ENCODE peak calls at places on chromosomes 12 and 14, in eight cellular contexts. C, P, E, B, D, N, V and U are unnamed samples.

GRCh38 chr12:50786498-50787231 is 22.8 kb downstream of the ATF1 start:
- DNase-seq in E (no peak), D (no peak), N (no peak), C (no peak), P (peak), B (peak), V (peak), U (peak)

GRCh38 chr12:75259170-75259569 is 49.5 kb upstream of the KCNC2 start:
- DNase-seq in E (no peak), B (no peak), D (no peak), V (no peak), P (no peak), C (no peak), N (no peak), U (peak)

GRCh38 chr14:74959596-74960180 is 4.3 kb upstream of the PGF start:
- DNase-seq in P (no peak), D (no peak), N (no peak), V (no peak), B (no peak), C (no peak), E (no peak), U (no peak)

GRCh38 chr12:79659961-79660431 is 30.8 kb downstream of the PAWR start:
- DNase-seq in N (no peak), D (no peak), P (no peak), E (no peak), B (peak), V (no peak), C (no peak), U (no peak)

GRCh38 chr12:59088673-59089072 is 168.4 kb upstream of the LRIG3 start:
- DNase-seq in N (no peak), C (no peak), B (no peak), P (no peak), V (no peak), E (no peak), D (no peak), U (no peak)

GRCh38 chr12:120175537-120175936 is 19.0 kb downstream of the GCN1 start:
- DNase-seq in N (no peak), C (no peak), B (no peak), P (no peak), D (no peak), E (no peak), V (no peak), U (no peak)

GRCh38 chr12:46177020-46177419 is 91.8 kb downstream of the SLC38A1 start:
- DNase-seq in D (no peak), B (no peak), P (no peak), E (no peak), C (no peak), V (no peak), N (no peak), U (no peak)

GRCh38 chr14:75864352-75864751 is 117.4 kb downstream of the TGFB3 start:
- DNase-seq in B (peak), N (no peak), E (no peak), P (peak), V (peak), C (no peak), D (no peak), U (no peak)

GRCh38 chr12:27785882-27786570 is 6.0 kb upstream of the MANSC4 start:
- DNase-seq in P (peak), C (no peak), N (no peak), E (no peak), V (peak), D (no peak), B (peak), U (no peak)

GRCh38 chr14:92638904-92639303 is 109.5 kb downstream of the LGMN start:
- DNase-seq in E (no peak), V (no peak), N (no peak), B (no peak), D (no peak), P (no peak), C (no peak), U (no peak)

GRCh38 chr12:48441122-48441521 is 31.2 kb upstream of the ANP32D start:
- DNase-seq in D (no peak), B (peak), P (no peak), V (no peak), C (no peak), E (no peak), N (no peak), U (peak)

GRCh38 chr12:48447755-48448154 is 24.6 kb upstream of the ANP32D start:
- DNase-seq in B (no peak), E (no peak), C (no peak), D (no peak), V (no peak), P (no peak), N (no peak), U (no peak)

GRCh38 chr12:10052111-10052913 is 21.8 kb downstream of the CLEC9A start:
- DNase-seq in P (no peak), N (no peak), D (no peak), B (no peak), E (no peak), V (no peak), C (no peak), U (no peak)

GRCh38 chr12:108854453-108855283 is 2.7 kb downstream of the SSH1 start:
- DNase-seq in E (peak), D (no peak), B (peak), P (peak), V (peak), N (no peak), C (no peak), U (no peak)

GRCh38 chr12:129552996-129553750 is 350.7 kb downstream of the TMEM132D start:
- DNase-seq in V (no peak), C (no peak), P (no peak), E (no peak), B (peak), D (no peak), N (no peak), U (no peak)

GRCh38 chr12:122203968-122204828 is 689 bp downstream of the B3GNT4 start:
- DNase-seq in P (no peak), N (peak), C (no peak), V (peak), D (peak), B (no peak), E (no peak), U (no peak)

GRCh38 chr12:88993655-88994054 is 358.6 kb downstream of the DUSP6 start:
- DNase-seq in C (no peak), B (peak), V (peak), E (no peak), N (peak), P (peak), D (no peak), U (peak)

GRCh38 chr12:80892597-80893445 is 44.9 kb downstream of the LIN7A start:
- DNase-seq in E (no peak), P (no peak), B (no peak), D (no peak), N (no peak), C (no peak), V (peak), U (peak)

GRCh38 chr14:102184678-102185040 is 45.0 kb downstream of the WDR20 start:
- DNase-seq in N (peak), C (no peak), P (no peak), E (no peak), B (no peak), D (no peak), V (no peak), U (no peak)

GRCh38 chr14:70642313-70643235 is 858 bp downstream of the TTC9 start:
- DNase-seq in V (peak), D (peak), E (peak), B (no peak), N (peak), P (no peak), C (no peak), U (no peak)

GRCh38 chr12:26938660-26939185 is 453 bp downstream of the FGFR1OP2 start:
- DNase-seq in P (no peak), D (peak), V (peak), N (no peak), C (peak), B (no peak), E (peak), U (no peak)

GRCh38 chr12:124196236-124196635 is 98.7 kb upstream of the RFLNA start:
- DNase-seq in P (no peak), V (no peak), N (no peak), E (no peak), C (no peak), B (no peak), D (no peak), U (no peak)

GRCh38 chr12:76623929-76624328 is 64.4 kb upstream of the OSBPL8 start:
- DNase-seq in E (no peak), D (no peak), N (no peak), P (no peak), B (peak), V (peak), C (no peak), U (no peak)

GRCh38 chr14:70086685-70087379 is 101.9 kb downstream of the SLC8A3 start:
- DNase-seq in D (peak), C (peak), P (peak), V (peak), B (peak), E (peak), N (peak), U (peak)

GRCh38 chr12:90013409-90013808 is 304.8 kb upstream of the ATP2B1 start:
- DNase-seq in D (no peak), E (no peak), V (no peak), N (no peak), C (no peak), P (no peak), B (no peak), U (no peak)

GRCh38 chr14:95910628-95911027 is 34.0 kb downstream of the TUNAR start:
- DNase-seq in V (no peak), P (no peak), C (no peak), B (no peak), E (no peak), D (no peak), N (no peak), U (no peak)

GRCh38 chr12:105878964-105879363 is 259.8 kb downstream of the NUAK1 start:
- DNase-seq in E (no peak), N (no peak), P (no peak), D (no peak), B (peak), V (no peak), C (no peak), U (no peak)

GRCh38 chr12:43291516-43291915 is 260.5 kb downstream of the ADAMTS20 start:
- DNase-seq in V (peak), B (peak), P (peak), D (no peak), C (no peak), E (no peak), N (no peak), U (no peak)

GRCh38 chr14:84535491-84535890 is 994.5 kb upstream of the FLRT2 start:
- DNase-seq in B (peak), D (no peak), V (peak), N (no peak), E (no peak), C (no peak), P (no peak), U (no peak)

GRCh38 chr12:112992541-112993398 is 14.5 kb downstream of the OAS2 start:
- DNase-seq in E (peak), C (peak), P (peak), D (peak), V (peak), B (peak), N (peak), U (peak)

GRCh38 chr14:52974406-52974805 is 23.6 kb upstream of the FERMT2 start:
- DNase-seq in B (peak), N (no peak), V (peak), C (no peak), E (no peak), D (no peak), P (no peak), U (no peak)

GRCh38 chr12:130070017-130070653 is 92.1 kb upstream of the FZD10 start:
- DNase-seq in E (no peak), B (no peak), P (no peak), C (peak), D (no peak), V (no peak), N (peak), U (no peak)

GRCh38 chr14:54778618-54779017 is 124.0 kb downstream of the GCH1 start:
- DNase-seq in B (no peak), V (no peak), C (no peak), N (no peak), E (no peak), D (peak), P (no peak), U (no peak)

GRCh38 chr14:100994082-100994481 is 90.6 kb upstream of the RTL1 start:
- DNase-seq in B (peak), V (no peak), P (no peak), C (no peak), E (no peak), N (no peak), D (no peak), U (no peak)

GRCh38 chr12:67926063-67926462 is 63.2 kb upstream of the IFNG-AS1 start:
- DNase-seq in E (no peak), V (no peak), D (no peak), P (no peak), C (no peak), N (no peak), B (no peak), U (no peak)